ENCODE peak calls at places on chromosomes 12 and 14, in seven cellular contexts. One of them, this sample, is unnamed.
A peak's percentile ranks its signal among the peaks of the same experiment; 100 is the strongest.

GRCh38 chr12:5000658-5001390 is 42.9 kb upstream of the KCNA5 start:
- DNase-seq in amygdala: no peak
- DNase-seq in MV-4-11: no peak
- DNase-seq in ACHN: no peak
- DNase-seq in NCI-H2029: no peak
- DNase-seq in B cell: no peak
- DNase-seq in lung: no peak
- DNase-seq in this sample: no peak

GRCh38 chr12:103791350-103791920 is 49.6 kb downstream of the NT5DC3 start:
- DNase-seq in ACHN: no peak
- DNase-seq in lung: no peak
- DNase-seq in amygdala: no peak
- DNase-seq in NCI-H2029: no peak
- DNase-seq in B cell: no peak
- DNase-seq in MV-4-11: no peak
- DNase-seq in this sample: no peak

GRCh38 chr14:103943673-103944072 is 1.3 kb upstream of the RD3L start:
- DNase-seq in B cell: no peak
- DNase-seq in ACHN: no peak
- DNase-seq in amygdala: no peak
- DNase-seq in NCI-H2029: no peak
- DNase-seq in MV-4-11: no peak
- DNase-seq in lung: no peak
- DNase-seq in this sample: no peak

GRCh38 chr12:124457287-124458219 is 109.9 kb downstream of the NCOR2 start:
- DNase-seq in lung: peak; percentile 67
- DNase-seq in ACHN: no peak
- DNase-seq in amygdala: peak; percentile 74
- DNase-seq in NCI-H2029: no peak
- DNase-seq in B cell: peak; percentile 67
- DNase-seq in MV-4-11: peak; percentile 93
- DNase-seq in this sample: peak; percentile 60

GRCh38 chr12:49091836-49092085 is 2.8 kb downstream of the DHH start:
- DNase-seq in amygdala: no peak
- DNase-seq in lung: no peak
- DNase-seq in MV-4-11: no peak
- DNase-seq in NCI-H2029: no peak
- DNase-seq in ACHN: no peak
- DNase-seq in B cell: no peak
- DNase-seq in this sample: no peak

GRCh38 chr12:107558141-107558815 is 127.3 kb upstream of the PWP1 start:
- DNase-seq in MV-4-11: no peak
- DNase-seq in amygdala: no peak
- DNase-seq in lung: no peak
- DNase-seq in ACHN: no peak
- DNase-seq in NCI-H2029: peak; percentile 23
- DNase-seq in B cell: no peak
- DNase-seq in this sample: no peak

GRCh38 chr12:102634216-102634615 is 153.9 kb upstream of the IGF1 start:
- DNase-seq in B cell: no peak
- DNase-seq in lung: no peak
- DNase-seq in MV-4-11: peak; percentile 15
- DNase-seq in NCI-H2029: no peak
- DNase-seq in amygdala: no peak
- DNase-seq in ACHN: no peak
- DNase-seq in this sample: no peak

GRCh38 chr14:67710209-67710608 is 8.5 kb downstream of the RDH12 start:
- DNase-seq in amygdala: no peak
- DNase-seq in MV-4-11: no peak
- DNase-seq in B cell: no peak
- DNase-seq in ACHN: peak; percentile 8
- DNase-seq in NCI-H2029: no peak
- DNase-seq in lung: no peak
- DNase-seq in this sample: no peak

GRCh38 chr14:73712540-73713141 is 1.5 kb downstream of the PNMA1 start:
- DNase-seq in ACHN: peak; percentile 29
- DNase-seq in MV-4-11: peak; percentile 54
- DNase-seq in NCI-H2029: peak; percentile 7
- DNase-seq in lung: no peak
- DNase-seq in B cell: no peak
- DNase-seq in amygdala: no peak
- DNase-seq in this sample: no peak

GRCh38 chr12:53313996-53314395 is 7.4 kb downstream of the AAAS start:
- DNase-seq in MV-4-11: peak; percentile 33
- DNase-seq in ACHN: no peak
- DNase-seq in NCI-H2029: no peak
- DNase-seq in B cell: no peak
- DNase-seq in lung: no peak
- DNase-seq in amygdala: no peak
- DNase-seq in this sample: no peak

GRCh38 chr12:50032516-50033316 is 7.4 kb upstream of the RACGAP1 start:
- DNase-seq in MV-4-11: peak; percentile 11
- DNase-seq in lung: no peak
- DNase-seq in ACHN: no peak
- DNase-seq in NCI-H2029: no peak
- DNase-seq in B cell: no peak
- DNase-seq in amygdala: no peak
- DNase-seq in this sample: no peak

GRCh38 chr12:124208469-124208868 is 86.4 kb upstream of the RFLNA start:
- DNase-seq in lung: no peak
- DNase-seq in ACHN: no peak
- DNase-seq in B cell: no peak
- DNase-seq in amygdala: no peak
- DNase-seq in MV-4-11: no peak
- DNase-seq in NCI-H2029: no peak
- DNase-seq in this sample: no peak

GRCh38 chr12:72281145-72281544 is 9.0 kb downstream of the TRHDE start:
- DNase-seq in MV-4-11: no peak
- DNase-seq in NCI-H2029: no peak
- DNase-seq in amygdala: no peak
- DNase-seq in ACHN: no peak
- DNase-seq in lung: no peak
- DNase-seq in B cell: no peak
- DNase-seq in this sample: no peak

GRCh38 chr12:4272014-4272975 is 1.3 kb upstream of the CCND2 start:
- DNase-seq in amygdala: peak; percentile 72
- DNase-seq in MV-4-11: peak; percentile 82
- DNase-seq in lung: peak; percentile 78
- DNase-seq in B cell: peak; percentile 87
- DNase-seq in ACHN: peak; percentile 90
- DNase-seq in NCI-H2029: no peak
- DNase-seq in this sample: no peak

GRCh38 chr12:59452259-59452658 is 143.6 kb upstream of the SLC16A7 start:
- DNase-seq in lung: no peak
- DNase-seq in NCI-H2029: no peak
- DNase-seq in amygdala: no peak
- DNase-seq in MV-4-11: no peak
- DNase-seq in B cell: no peak
- DNase-seq in ACHN: peak; percentile 65
- DNase-seq in this sample: no peak

GRCh38 chr14:77184396-77185092 is 2.9 kb downstream of the TMEM63C start:
- DNase-seq in amygdala: no peak
- DNase-seq in lung: no peak
- DNase-seq in NCI-H2029: no peak
- DNase-seq in B cell: no peak
- DNase-seq in MV-4-11: peak; percentile 48
- DNase-seq in ACHN: no peak
- DNase-seq in this sample: no peak

GRCh38 chr12:7120166-7120565 is 8.5 kb downstream of the RBP5 start:
- DNase-seq in B cell: no peak
- DNase-seq in ACHN: no peak
- DNase-seq in MV-4-11: no peak
- DNase-seq in lung: no peak
- DNase-seq in amygdala: no peak
- DNase-seq in NCI-H2029: no peak
- DNase-seq in this sample: no peak

GRCh38 chr14:21455592-21455911 is 371 bp downstream of the CHD8 start:
- DNase-seq in lung: no peak
- DNase-seq in amygdala: no peak
- DNase-seq in ACHN: peak; percentile 19
- DNase-seq in MV-4-11: no peak
- DNase-seq in NCI-H2029: no peak
- DNase-seq in B cell: no peak
- DNase-seq in this sample: no peak

GRCh38 chr14:56099081-56099797 is 19.0 kb upstream of the PELI2 start:
- DNase-seq in MV-4-11: no peak
- DNase-seq in ACHN: no peak
- DNase-seq in NCI-H2029: no peak
- DNase-seq in lung: no peak
- DNase-seq in B cell: no peak
- DNase-seq in amygdala: no peak
- DNase-seq in this sample: no peak

GRCh38 chr14:93970967-93971634 is 5.3 kb downstream of the ASB2 start:
- DNase-seq in NCI-H2029: no peak
- DNase-seq in ACHN: peak; percentile 40
- DNase-seq in amygdala: no peak
- DNase-seq in MV-4-11: peak; percentile 61
- DNase-seq in B cell: peak; percentile 67
- DNase-seq in lung: no peak
- DNase-seq in this sample: no peak

GRCh38 chr12:29234965-29235364 is 85.9 kb downstream of the FAR2 start:
- DNase-seq in ACHN: no peak
- DNase-seq in MV-4-11: no peak
- DNase-seq in NCI-H2029: peak; percentile 20
- DNase-seq in B cell: no peak
- DNase-seq in lung: no peak
- DNase-seq in amygdala: no peak
- DNase-seq in this sample: no peak

GRCh38 chr12:79747274-79747673 is 56.5 kb upstream of the PAWR start:
- DNase-seq in NCI-H2029: no peak
- DNase-seq in amygdala: no peak
- DNase-seq in MV-4-11: no peak
- DNase-seq in B cell: no peak
- DNase-seq in ACHN: no peak
- DNase-seq in lung: no peak
- DNase-seq in this sample: no peak

GRCh38 chr14:94540031-94540794 is 21.0 kb upstream of the SERPINA4 start:
- DNase-seq in MV-4-11: no peak
- DNase-seq in B cell: no peak
- DNase-seq in lung: no peak
- DNase-seq in NCI-H2029: no peak
- DNase-seq in amygdala: no peak
- DNase-seq in ACHN: no peak
- DNase-seq in this sample: no peak

GRCh38 chr14:59229653-59230406 is 41.4 kb downstream of the DAAM1 start:
- DNase-seq in MV-4-11: no peak
- DNase-seq in B cell: no peak
- DNase-seq in lung: no peak
- DNase-seq in NCI-H2029: no peak
- DNase-seq in amygdala: no peak
- DNase-seq in ACHN: no peak
- DNase-seq in this sample: no peak

GRCh38 chr14:93115920-93116675 is at the start of gene ITPK1:
- DNase-seq in MV-4-11: peak; percentile 35
- DNase-seq in ACHN: peak; percentile 65
- DNase-seq in B cell: peak; percentile 57
- DNase-seq in amygdala: peak; percentile 74
- DNase-seq in NCI-H2029: no peak
- DNase-seq in lung: peak; percentile 34
- DNase-seq in this sample: peak; percentile 67

GRCh38 chr14:65993996-65994395 is 492.2 kb upstream of the CCDC196 start:
- DNase-seq in NCI-H2029: no peak
- DNase-seq in MV-4-11: no peak
- DNase-seq in B cell: no peak
- DNase-seq in lung: no peak
- DNase-seq in ACHN: no peak
- DNase-seq in amygdala: no peak
- DNase-seq in this sample: no peak

GRCh38 chr12:75350413-75350812 is 15.9 kb downstream of the GLIPR1L1 start:
- DNase-seq in MV-4-11: no peak
- DNase-seq in B cell: no peak
- DNase-seq in amygdala: no peak
- DNase-seq in ACHN: no peak
- DNase-seq in lung: no peak
- DNase-seq in NCI-H2029: no peak
- DNase-seq in this sample: no peak

GRCh38 chr12:112551681-112552080 is 132.9 kb downstream of the PTPN11 start:
- DNase-seq in NCI-H2029: no peak
- DNase-seq in MV-4-11: no peak
- DNase-seq in B cell: no peak
- DNase-seq in ACHN: no peak
- DNase-seq in lung: no peak
- DNase-seq in amygdala: no peak
- DNase-seq in this sample: no peak

GRCh38 chr12:127893875-127894635 is 372.9 kb upstream of the TMEM132C start:
- DNase-seq in MV-4-11: peak; percentile 10
- DNase-seq in ACHN: peak; percentile 42
- DNase-seq in amygdala: peak; percentile 3
- DNase-seq in NCI-H2029: no peak
- DNase-seq in B cell: no peak
- DNase-seq in lung: no peak
- DNase-seq in this sample: no peak